ENCODE peak calls at places on chromosomes 5 and 9, in six cellular contexts. J is T follicular helper cell, D is H9, F is occipital lobe, R is GM23338, O is iris pigment epithelial cell. V is an unnamed sample.

GRCh38 chr5:36861820-36862219 is 14.7 kb upstream of the NIPBL start:
- DNase-seq in J (no peak), D (no peak), F (no peak), R (no peak), O (peak), V (no peak)

GRCh38 chr5:36943584-36943983 is 67.0 kb downstream of the NIPBL start:
- DNase-seq in J (no peak), D (no peak), F (no peak), R (no peak), O (no peak), V (no peak)

GRCh38 chr9:91817493-91818225 is 132.4 kb downstream of the ROR2 start:
- DNase-seq in J (no peak), D (peak), F (no peak), R (peak), O (peak), V (no peak)

GRCh38 chr5:62354028-62354874 is 48.2 kb downstream of the KIF2A start:
- DNase-seq in J (no peak), D (no peak), F (no peak), R (peak), O (peak), V (no peak)

GRCh38 chr5:43152946-43153345 is 32.2 kb downstream of the ZNF131 start:
- DNase-seq in J (no peak), D (no peak), F (no peak), R (no peak), O (peak), V (no peak)

GRCh38 chr9:14530301-14530700 is 162.9 kb downstream of the ZDHHC21 start:
- DNase-seq in J (no peak), D (no peak), F (no peak), R (no peak), O (no peak), V (no peak)

GRCh38 chr5:116476903-116477537 is 97.6 kb downstream of the SEMA6A start:
- DNase-seq in J (no peak), D (no peak), F (no peak), R (no peak), O (peak), V (no peak)

GRCh38 chr9:130768265-130768664 is 66.8 kb upstream of the ABL1 start:
- DNase-seq in J (no peak), D (peak), F (no peak), R (peak), O (peak), V (no peak)

GRCh38 chr9:109510506-109510905 is 12.4 kb upstream of the PTPN3 start:
- DNase-seq in J (no peak), D (no peak), F (no peak), R (no peak), O (peak), V (no peak)

GRCh38 chr5:180495292-180495691 is 1.1 kb downstream of the CNOT6 start:
- DNase-seq in J (no peak), D (no peak), F (no peak), R (no peak), O (no peak), V (no peak)

GRCh38 chr5:98349251-98349989 is 424.0 kb upstream of the RGMB start:
- DNase-seq in J (no peak), D (no peak), F (no peak), R (peak), O (peak), V (no peak)

GRCh38 chr5:159849437-159850191 is 66.7 kb upstream of the ADRA1B start:
- DNase-seq in J (no peak), D (no peak), F (no peak), R (no peak), O (peak), V (no peak)

GRCh38 chr9:35906923-35907699 is 1.1 kb downstream of the HRCT1 start:
- DNase-seq in J (no peak), D (no peak), F (no peak), R (no peak), O (peak), V (no peak)